ENCODE peak calls at places on chromosomes 4 and X, in four cellular contexts. J, T, F and C are unnamed samples.

GRCh38 chr4:95263391-95263790 is 285.4 kb downstream of the UNC5C start:
- DNase-seq in F (no peak), T (no peak), J (no peak), C (no peak)

GRCh38 chr4:41061482-41062185 is 152.7 kb downstream of the APBB2 start:
- DNase-seq in T (no peak), J (no peak), F (no peak), C (no peak)

GRCh38 chr4:73690051-73690744 is 50.2 kb upstream of the CXCL8 start:
- DNase-seq in F (no peak), J (no peak), T (peak; percentile 51), C (no peak)

GRCh38 chr4:21900211-21900610 is 48.4 kb downstream of the KCNIP4 start:
- DNase-seq in F (no peak), T (peak; percentile 11), J (no peak), C (no peak)

GRCh38 chr4:1043658-1044468 is 32.4 kb downstream of the FGFRL1 start:
- DNase-seq in F (no peak), J (no peak), T (peak; percentile 100), C (peak; percentile 87)

GRCh38 chrX:5632061-5632614 is 596.5 kb downstream of the NLGN4X start:
- DNase-seq in J (no peak), T (no peak), F (no peak), C (no peak)

GRCh38 chrX:10617186-10617963 is 3.0 kb downstream of the MID1 start:
- DNase-seq in J (no peak), F (no peak), T (no peak), C (no peak)

GRCh38 chr4:20354120-20354519 is 102.4 kb downstream of the SLIT2 start:
- DNase-seq in J (no peak), T (no peak), F (no peak), C (no peak)

GRCh38 chr4:23041501-23041900 is 348.8 kb downstream of the GBA3 start:
- DNase-seq in J (no peak), F (no peak), T (no peak), C (no peak)

GRCh38 chr4:3176625-3177229 is 72.2 kb upstream of the MSANTD1 start:
- DNase-seq in J (no peak), F (no peak), T (no peak), C (no peak)

GRCh38 chr4:153438916-153439756 is 27.0 kb upstream of the TMEM131L start:
- DNase-seq in F (peak; percentile 25), J (peak; percentile 88), T (no peak), C (no peak)

GRCh38 chr4:84691170-84691691 is 108.3 kb downstream of the CDS1 start:
- DNase-seq in J (no peak), T (peak; percentile 93), F (no peak), C (no peak)

GRCh38 chr4:142516686-142517145 is 329.4 kb downstream of the INPP4B start:
- DNase-seq in F (no peak), T (no peak), J (no peak), C (no peak)

GRCh38 chrX:37666516-37666915 is 19.1 kb upstream of the XK start:
- DNase-seq in F (no peak), T (peak; percentile 14), J (no peak), C (no peak)

GRCh38 chrX:46992070-46992469 is 79.8 kb downstream of the JADE3 start:
- DNase-seq in F (no peak), J (no peak), T (no peak), C (peak; percentile 12)

GRCh38 chr4:180189639-180190038 is 2053.6 kb upstream of the TENM3 start:
- DNase-seq in J (no peak), T (no peak), F (no peak), C (no peak)

GRCh38 chr4:148643851-148644250 is 201.6 kb upstream of the NR3C2 start:
- DNase-seq in F (no peak), J (no peak), T (no peak), C (no peak)

GRCh38 chrX:54178100-54178940 is 4.7 kb downstream of the FAM120C start:
- DNase-seq in J (no peak), F (no peak), T (peak; percentile 76), C (no peak)

GRCh38 chr4:176066757-176067156 is 1.1 kb downstream of the WDR17 start:
- DNase-seq in F (no peak), J (no peak), T (no peak), C (no peak)

GRCh38 chr4:52477191-52477590 is 181.9 kb downstream of the USP46 start:
- DNase-seq in F (no peak), J (no peak), T (no peak), C (no peak)

GRCh38 chrX:153441296-153441695 is 4.6 kb downstream of the TREX2 start:
- DNase-seq in F (no peak), T (peak; percentile 40), J (no peak), C (no peak)

GRCh38 chr4:53777244-53777984 is 186.1 kb upstream of the LNX1 start:
- DNase-seq in J (no peak), T (peak; percentile 69), F (no peak), C (no peak)

GRCh38 chr4:168537556-168537955 is 40.7 kb downstream of the PALLD start:
- DNase-seq in J (no peak), T (no peak), F (no peak), C (no peak)